ENCODE peak calls at places on chromosomes 5 and 9, in nine cellular contexts. One of them, this sample, is unnamed.

GRCh38 chr5:64229163-64229774 is 63.6 kb downstream of the RNF180 start:
- DNase-seq in heart right ventricle: no peak
- DNase-seq in mesenchymal stem cell: peak
- DNase-seq in AG09309: no peak
- DNase-seq in right atrium auricular region: no peak
- DNase-seq in fibroblast of mammary gland: peak
- DNase-seq in CD4-positive, CD25-positive, alpha-beta regulatory T cell: no peak
- DNase-seq in coronary artery: no peak
- DNase-seq in heart left ventricle: no peak
- DNase-seq in this sample: no peak

GRCh38 chr5:151085517-151086031 is 4.7 kb upstream of the TNIP1 start:
- DNase-seq in AG09309: no peak
- DNase-seq in heart left ventricle: peak
- DNase-seq in mesenchymal stem cell: peak
- DNase-seq in right atrium auricular region: peak
- DNase-seq in fibroblast of mammary gland: peak
- DNase-seq in coronary artery: no peak
- DNase-seq in heart right ventricle: peak
- DNase-seq in CD4-positive, CD25-positive, alpha-beta regulatory T cell: peak
- DNase-seq in this sample: no peak

GRCh38 chr5:83720805-83721431 is at the start of gene HAPLN1:
- DNase-seq in CD4-positive, CD25-positive, alpha-beta regulatory T cell: no peak
- DNase-seq in fibroblast of mammary gland: no peak
- DNase-seq in heart left ventricle: no peak
- DNase-seq in heart right ventricle: no peak
- DNase-seq in AG09309: no peak
- DNase-seq in mesenchymal stem cell: peak
- DNase-seq in right atrium auricular region: no peak
- DNase-seq in coronary artery: no peak
- DNase-seq in this sample: no peak

GRCh38 chr5:124732891-124733670 is 13.4 kb downstream of the ZNF608 start:
- DNase-seq in coronary artery: no peak
- DNase-seq in heart left ventricle: no peak
- DNase-seq in AG09309: no peak
- DNase-seq in CD4-positive, CD25-positive, alpha-beta regulatory T cell: no peak
- DNase-seq in fibroblast of mammary gland: no peak
- DNase-seq in right atrium auricular region: no peak
- DNase-seq in mesenchymal stem cell: no peak
- DNase-seq in heart right ventricle: no peak
- DNase-seq in this sample: no peak

GRCh38 chr9:38621434-38622082 is 1.2 kb upstream of the ANKRD18A start:
- DNase-seq in right atrium auricular region: no peak
- DNase-seq in heart left ventricle: no peak
- DNase-seq in AG09309: no peak
- DNase-seq in CD4-positive, CD25-positive, alpha-beta regulatory T cell: peak
- DNase-seq in fibroblast of mammary gland: no peak
- DNase-seq in heart right ventricle: peak
- DNase-seq in mesenchymal stem cell: no peak
- DNase-seq in coronary artery: no peak
- DNase-seq in this sample: peak

GRCh38 chr9:95174038-95174437 is 143.5 kb downstream of the FANCC start:
- DNase-seq in CD4-positive, CD25-positive, alpha-beta regulatory T cell: no peak
- DNase-seq in mesenchymal stem cell: no peak
- DNase-seq in AG09309: no peak
- DNase-seq in coronary artery: no peak
- DNase-seq in heart left ventricle: no peak
- DNase-seq in heart right ventricle: no peak
- DNase-seq in right atrium auricular region: no peak
- DNase-seq in fibroblast of mammary gland: no peak
- DNase-seq in this sample: no peak

GRCh38 chr5:108637110-108637509 is 110.6 kb upstream of the FER start:
- DNase-seq in AG09309: no peak
- DNase-seq in heart left ventricle: no peak
- DNase-seq in right atrium auricular region: no peak
- DNase-seq in heart right ventricle: no peak
- DNase-seq in CD4-positive, CD25-positive, alpha-beta regulatory T cell: no peak
- DNase-seq in mesenchymal stem cell: peak
- DNase-seq in coronary artery: no peak
- DNase-seq in fibroblast of mammary gland: peak
- DNase-seq in this sample: no peak

GRCh38 chr5:175288048-175288621 is 155.8 kb downstream of the DRD1 start:
- DNase-seq in fibroblast of mammary gland: peak
- DNase-seq in coronary artery: no peak
- DNase-seq in CD4-positive, CD25-positive, alpha-beta regulatory T cell: no peak
- DNase-seq in mesenchymal stem cell: no peak
- DNase-seq in heart left ventricle: no peak
- DNase-seq in right atrium auricular region: no peak
- DNase-seq in heart right ventricle: no peak
- DNase-seq in AG09309: peak
- DNase-seq in this sample: no peak

GRCh38 chr5:171272996-171273970 is 35.8 kb upstream of the TLX3 start:
- DNase-seq in CD4-positive, CD25-positive, alpha-beta regulatory T cell: no peak
- DNase-seq in heart right ventricle: no peak
- DNase-seq in coronary artery: no peak
- DNase-seq in right atrium auricular region: no peak
- DNase-seq in mesenchymal stem cell: peak
- DNase-seq in heart left ventricle: no peak
- DNase-seq in fibroblast of mammary gland: peak
- DNase-seq in AG09309: no peak
- DNase-seq in this sample: peak

GRCh38 chr9:7974335-7975005 is 174.9 kb upstream of the DMAC1 start:
- DNase-seq in right atrium auricular region: no peak
- DNase-seq in AG09309: no peak
- DNase-seq in heart right ventricle: no peak
- DNase-seq in CD4-positive, CD25-positive, alpha-beta regulatory T cell: no peak
- DNase-seq in mesenchymal stem cell: no peak
- DNase-seq in fibroblast of mammary gland: no peak
- DNase-seq in coronary artery: no peak
- DNase-seq in heart left ventricle: no peak
- DNase-seq in this sample: peak

GRCh38 chr9:123339666-123340414 is 16.2 kb upstream of the CRB2 start:
- DNase-seq in coronary artery: no peak
- DNase-seq in heart right ventricle: peak
- DNase-seq in CD4-positive, CD25-positive, alpha-beta regulatory T cell: no peak
- DNase-seq in heart left ventricle: peak
- DNase-seq in AG09309: no peak
- DNase-seq in fibroblast of mammary gland: no peak
- DNase-seq in right atrium auricular region: no peak
- DNase-seq in mesenchymal stem cell: no peak
- DNase-seq in this sample: no peak

GRCh38 chr5:161040818-161041217 is 188.8 kb upstream of the ATP10B start:
- DNase-seq in heart right ventricle: no peak
- DNase-seq in CD4-positive, CD25-positive, alpha-beta regulatory T cell: no peak
- DNase-seq in heart left ventricle: no peak
- DNase-seq in right atrium auricular region: no peak
- DNase-seq in mesenchymal stem cell: no peak
- DNase-seq in fibroblast of mammary gland: no peak
- DNase-seq in coronary artery: no peak
- DNase-seq in AG09309: no peak
- DNase-seq in this sample: no peak

GRCh38 chr5:37837101-37838032 is 2.5 kb downstream of the GDNF start:
- DNase-seq in mesenchymal stem cell: peak
- DNase-seq in right atrium auricular region: peak
- DNase-seq in heart right ventricle: peak
- DNase-seq in fibroblast of mammary gland: peak
- DNase-seq in heart left ventricle: peak
- DNase-seq in AG09309: no peak
- DNase-seq in CD4-positive, CD25-positive, alpha-beta regulatory T cell: no peak
- DNase-seq in coronary artery: no peak
- DNase-seq in this sample: peak

GRCh38 chr9:136690104-136690840 is 3.0 kb upstream of the AGPAT2 start:
- DNase-seq in right atrium auricular region: peak
- DNase-seq in heart left ventricle: peak
- DNase-seq in AG09309: no peak
- DNase-seq in CD4-positive, CD25-positive, alpha-beta regulatory T cell: no peak
- DNase-seq in heart right ventricle: peak
- DNase-seq in coronary artery: no peak
- DNase-seq in fibroblast of mammary gland: no peak
- DNase-seq in mesenchymal stem cell: no peak
- DNase-seq in this sample: no peak

GRCh38 chr9:70049236-70049635 is 5.6 kb downstream of the MAMDC2 start:
- DNase-seq in CD4-positive, CD25-positive, alpha-beta regulatory T cell: no peak
- DNase-seq in right atrium auricular region: peak
- DNase-seq in AG09309: peak
- DNase-seq in heart left ventricle: peak
- DNase-seq in coronary artery: peak
- DNase-seq in mesenchymal stem cell: peak
- DNase-seq in fibroblast of mammary gland: peak
- DNase-seq in heart right ventricle: no peak
- DNase-seq in this sample: no peak

GRCh38 chr5:59943721-59944120 is 50.2 kb upstream of the PDE4D start:
- DNase-seq in coronary artery: no peak
- DNase-seq in AG09309: no peak
- DNase-seq in heart left ventricle: no peak
- DNase-seq in mesenchymal stem cell: peak
- DNase-seq in right atrium auricular region: no peak
- DNase-seq in CD4-positive, CD25-positive, alpha-beta regulatory T cell: no peak
- DNase-seq in heart right ventricle: no peak
- DNase-seq in fibroblast of mammary gland: no peak
- DNase-seq in this sample: no peak
- H3K4me3 ChIP-seq in coronary artery: no peak
- H3K4me3 ChIP-seq in AG09309: no peak
- H3K4me3 ChIP-seq in heart left ventricle: no peak
- H3K4me3 ChIP-seq in mesenchymal stem cell: no peak
- H3K4me3 ChIP-seq in right atrium auricular region: no peak
- H3K4me3 ChIP-seq in CD4-positive, CD25-positive, alpha-beta regulatory T cell: no peak
- H3K4me3 ChIP-seq in heart right ventricle: no peak
- H3K4me3 ChIP-seq in fibroblast of mammary gland: no peak
- H3K4me3 ChIP-seq in this sample: no peak

DNA sequence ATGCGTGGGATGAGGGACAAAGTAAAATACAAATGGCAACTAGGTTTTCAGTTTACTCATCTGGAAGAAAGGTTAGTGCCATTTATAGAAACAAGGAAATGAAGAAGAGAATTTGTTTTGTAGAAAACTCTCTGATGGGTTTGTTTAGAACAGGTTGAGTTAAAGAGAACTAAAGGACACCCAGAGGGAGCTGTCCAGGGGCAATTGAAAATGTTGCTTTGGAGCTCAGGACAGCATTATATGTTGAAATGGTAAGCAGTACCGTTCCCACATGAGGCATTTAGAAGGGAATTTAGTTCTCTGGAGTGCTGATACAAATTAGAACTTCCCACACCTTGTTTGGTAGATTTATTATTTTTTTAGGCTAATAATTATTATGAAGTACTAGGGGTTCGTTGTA is 71.5 kb downstream of the ZNF462 start:
- DNase-seq in heart left ventricle: no peak
- DNase-seq in AG09309: no peak
- DNase-seq in right atrium auricular region: no peak
- DNase-seq in fibroblast of mammary gland: no peak
- DNase-seq in CD4-positive, CD25-positive, alpha-beta regulatory T cell: no peak
- DNase-seq in mesenchymal stem cell: no peak
- DNase-seq in coronary artery: no peak
- DNase-seq in heart right ventricle: no peak
- DNase-seq in this sample: no peak
- H3K4me3 ChIP-seq in heart left ventricle: no peak
- H3K4me3 ChIP-seq in AG09309: no peak
- H3K4me3 ChIP-seq in right atrium auricular region: no peak
- H3K4me3 ChIP-seq in fibroblast of mammary gland: no peak
- H3K4me3 ChIP-seq in CD4-positive, CD25-positive, alpha-beta regulatory T cell: no peak
- H3K4me3 ChIP-seq in mesenchymal stem cell: no peak
- H3K4me3 ChIP-seq in coronary artery: no peak
- H3K4me3 ChIP-seq in heart right ventricle: no peak
- H3K4me3 ChIP-seq in this sample: no peak

GRCh38 chr5:55226027-55226933 is 835 bp downstream of the MCIDAS start:
- DNase-seq in coronary artery: no peak
- DNase-seq in AG09309: no peak
- DNase-seq in mesenchymal stem cell: peak
- DNase-seq in fibroblast of mammary gland: peak
- DNase-seq in CD4-positive, CD25-positive, alpha-beta regulatory T cell: no peak
- DNase-seq in heart left ventricle: peak
- DNase-seq in right atrium auricular region: no peak
- DNase-seq in heart right ventricle: peak
- DNase-seq in this sample: peak

GRCh38 chr5:55230086-55230629 is 3.0 kb upstream of the MCIDAS start:
- DNase-seq in heart right ventricle: no peak
- DNase-seq in CD4-positive, CD25-positive, alpha-beta regulatory T cell: no peak
- DNase-seq in AG09309: no peak
- DNase-seq in coronary artery: no peak
- DNase-seq in heart left ventricle: no peak
- DNase-seq in mesenchymal stem cell: no peak
- DNase-seq in right atrium auricular region: no peak
- DNase-seq in fibroblast of mammary gland: no peak
- DNase-seq in this sample: no peak

GRCh38 chr5:55225346-55225745 is 1.8 kb downstream of the MCIDAS start:
- DNase-seq in heart left ventricle: no peak
- DNase-seq in AG09309: no peak
- DNase-seq in heart right ventricle: no peak
- DNase-seq in CD4-positive, CD25-positive, alpha-beta regulatory T cell: no peak
- DNase-seq in right atrium auricular region: no peak
- DNase-seq in coronary artery: no peak
- DNase-seq in fibroblast of mammary gland: no peak
- DNase-seq in mesenchymal stem cell: no peak
- DNase-seq in this sample: no peak

GRCh38 chr5:55226934-55227737 is at the start of gene MCIDAS:
- DNase-seq in AG09309: no peak
- DNase-seq in mesenchymal stem cell: peak
- DNase-seq in CD4-positive, CD25-positive, alpha-beta regulatory T cell: no peak
- DNase-seq in heart left ventricle: peak
- DNase-seq in heart right ventricle: peak
- DNase-seq in coronary artery: no peak
- DNase-seq in fibroblast of mammary gland: peak
- DNase-seq in right atrium auricular region: no peak
- DNase-seq in this sample: no peak

GRCh38 chr5:55227738-55228430 is 769 bp upstream of the MCIDAS start:
- DNase-seq in coronary artery: no peak
- DNase-seq in mesenchymal stem cell: no peak
- DNase-seq in AG09309: no peak
- DNase-seq in heart right ventricle: no peak
- DNase-seq in heart left ventricle: no peak
- DNase-seq in right atrium auricular region: no peak
- DNase-seq in fibroblast of mammary gland: no peak
- DNase-seq in CD4-positive, CD25-positive, alpha-beta regulatory T cell: no peak
- DNase-seq in this sample: no peak
- H3K4me3 ChIP-seq in coronary artery: peak
- H3K4me3 ChIP-seq in mesenchymal stem cell: no peak
- H3K4me3 ChIP-seq in AG09309: peak
- H3K4me3 ChIP-seq in heart right ventricle: peak
- H3K4me3 ChIP-seq in heart left ventricle: peak
- H3K4me3 ChIP-seq in right atrium auricular region: no peak
- H3K4me3 ChIP-seq in fibroblast of mammary gland: peak
- H3K4me3 ChIP-seq in CD4-positive, CD25-positive, alpha-beta regulatory T cell: no peak
- H3K4me3 ChIP-seq in this sample: no peak

DNA sequence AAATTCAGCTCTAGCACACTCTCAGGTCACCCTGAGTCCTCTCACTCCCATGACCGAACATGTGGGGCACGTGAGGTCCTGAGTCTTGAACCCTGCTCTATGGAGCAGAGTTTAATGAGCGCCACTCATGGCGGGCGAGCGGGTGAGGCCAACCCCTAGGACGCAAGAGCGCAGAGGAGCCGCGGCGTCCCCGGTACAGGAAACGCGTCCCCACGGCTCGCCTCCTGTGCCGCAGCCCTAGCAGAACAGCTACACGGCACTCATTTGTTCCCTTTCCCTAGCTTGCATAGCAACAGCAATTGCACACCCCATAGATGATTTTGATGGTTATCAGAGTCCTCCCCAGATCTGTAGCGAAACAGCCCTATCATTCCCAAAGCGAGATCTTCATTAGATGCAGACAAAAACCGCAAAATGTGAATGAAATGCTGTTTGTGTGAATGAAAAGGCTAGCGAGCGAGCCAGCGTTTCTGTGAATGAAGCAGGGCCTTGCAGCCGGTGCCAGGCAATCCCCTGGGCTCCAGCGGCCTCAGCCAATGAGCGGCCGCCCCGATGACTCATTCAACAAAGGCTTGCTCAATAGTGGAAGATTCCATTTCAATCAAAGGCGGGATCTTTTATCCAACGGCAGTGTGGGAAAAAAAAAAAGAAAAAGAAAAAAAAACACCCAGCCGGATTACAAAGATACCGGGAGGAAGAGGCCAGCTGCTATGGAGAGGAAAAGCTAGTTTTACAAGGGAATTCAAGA is 1.5 kb upstream of the SHC3 start:
- DNase-seq in heart left ventricle: peak
- DNase-seq in CD4-positive, CD25-positive, alpha-beta regulatory T cell: no peak
- DNase-seq in coronary artery: peak
- DNase-seq in heart right ventricle: peak
- DNase-seq in AG09309: peak
- DNase-seq in fibroblast of mammary gland: peak
- DNase-seq in right atrium auricular region: peak
- DNase-seq in mesenchymal stem cell: peak
- DNase-seq in this sample: peak
- H3K4me3 ChIP-seq in heart left ventricle: peak
- H3K4me3 ChIP-seq in CD4-positive, CD25-positive, alpha-beta regulatory T cell: no peak
- H3K4me3 ChIP-seq in coronary artery: peak
- H3K4me3 ChIP-seq in heart right ventricle: peak
- H3K4me3 ChIP-seq in AG09309: peak
- H3K4me3 ChIP-seq in fibroblast of mammary gland: peak
- H3K4me3 ChIP-seq in right atrium auricular region: peak
- H3K4me3 ChIP-seq in mesenchymal stem cell: peak
- H3K4me3 ChIP-seq in this sample: peak